ENCODE peak calls at places on chromosomes 16 and 17, in five cellular contexts. One of them, this sample, is unnamed.

GRCh38 chr16:3780570-3780969 is 63.2 kb upstream of the TRAP1 start:
- DNase-seq in GM12878: no peak
- DNase-seq in neural progenitor cell: no peak
- DNase-seq in fibroblast of lung: peak
- DNase-seq in PC-3: peak
- DNase-seq in this sample: no peak

GRCh38 chr17:48759288-48759687 is 30.7 kb upstream of the HOXB13 start:
- DNase-seq in GM12878: no peak
- DNase-seq in neural progenitor cell: no peak
- DNase-seq in fibroblast of lung: no peak
- DNase-seq in PC-3: peak
- DNase-seq in this sample: no peak

GRCh38 chr16:13961099-13961811 is 41.3 kb downstream of the ERCC4 start:
- DNase-seq in GM12878: no peak
- DNase-seq in neural progenitor cell: no peak
- DNase-seq in fibroblast of lung: peak
- DNase-seq in PC-3: no peak
- DNase-seq in this sample: no peak

GRCh38 chr16:85126383-85126730 is 14.1 kb upstream of the CIBAR2 start:
- DNase-seq in GM12878: no peak
- DNase-seq in neural progenitor cell: no peak
- DNase-seq in fibroblast of lung: peak
- DNase-seq in PC-3: no peak
- DNase-seq in this sample: no peak

GRCh38 chr16:27238016-27238587 is 30.5 kb downstream of the NSMCE1 start:
- DNase-seq in GM12878: no peak
- DNase-seq in neural progenitor cell: no peak
- DNase-seq in fibroblast of lung: no peak
- DNase-seq in PC-3: no peak
- DNase-seq in this sample: no peak

GRCh38 chr16:88983157-88983556 is 6.2 kb upstream of the CBFA2T3 start:
- DNase-seq in GM12878: no peak
- DNase-seq in neural progenitor cell: no peak
- DNase-seq in fibroblast of lung: no peak
- DNase-seq in PC-3: no peak
- DNase-seq in this sample: no peak

GRCh38 chr17:63445571-63446217 is 412 bp downstream of the CYB561 start:
- DNase-seq in GM12878: no peak
- DNase-seq in neural progenitor cell: peak
- DNase-seq in fibroblast of lung: peak
- DNase-seq in PC-3: peak
- DNase-seq in this sample: no peak

GRCh38 chr16:69513180-69513966 is 52.4 kb upstream of the NFAT5 start:
- DNase-seq in GM12878: no peak
- DNase-seq in neural progenitor cell: no peak
- DNase-seq in fibroblast of lung: peak
- DNase-seq in PC-3: peak
- DNase-seq in this sample: peak

GRCh38 chr16:78837706-78838105 is 738.3 kb downstream of the WWOX start:
- DNase-seq in GM12878: no peak
- DNase-seq in neural progenitor cell: no peak
- DNase-seq in fibroblast of lung: no peak
- DNase-seq in PC-3: no peak
- DNase-seq in this sample: no peak

GRCh38 chr16:57469046-57469445 is 6.6 kb downstream of the POLR2C start:
- DNase-seq in GM12878: no peak
- DNase-seq in neural progenitor cell: no peak
- DNase-seq in fibroblast of lung: no peak
- DNase-seq in PC-3: no peak
- DNase-seq in this sample: no peak

GRCh38 chr17:57968456-57968855 is 13.2 kb upstream of the CUEDC1 start:
- DNase-seq in GM12878: no peak
- DNase-seq in neural progenitor cell: no peak
- DNase-seq in fibroblast of lung: no peak
- DNase-seq in PC-3: no peak
- DNase-seq in this sample: no peak

GRCh38 chr16:50381679-50382440 is 13.1 kb upstream of the BRD7 start:
- DNase-seq in GM12878: no peak
- DNase-seq in neural progenitor cell: peak
- DNase-seq in fibroblast of lung: no peak
- DNase-seq in PC-3: no peak
- DNase-seq in this sample: no peak

GRCh38 chr17:41967141-41967920 is 736 bp downstream of the CNP start:
- DNase-seq in GM12878: no peak
- DNase-seq in neural progenitor cell: no peak
- DNase-seq in fibroblast of lung: peak
- DNase-seq in PC-3: peak
- DNase-seq in this sample: no peak

GRCh38 chr17:39281806-39282205 is 56.1 kb upstream of the STAC2 start:
- DNase-seq in GM12878: no peak
- DNase-seq in neural progenitor cell: no peak
- DNase-seq in fibroblast of lung: peak
- DNase-seq in PC-3: no peak
- DNase-seq in this sample: no peak

GRCh38 chr16:24848065-24848464 is 2.3 kb downstream of the SLC5A11 start:
- DNase-seq in GM12878: no peak
- DNase-seq in neural progenitor cell: no peak
- DNase-seq in fibroblast of lung: peak
- DNase-seq in PC-3: peak
- DNase-seq in this sample: no peak

GRCh38 chr16:23952128-23953041 is 116.6 kb downstream of the PRKCB start:
- DNase-seq in GM12878: no peak
- DNase-seq in neural progenitor cell: peak
- DNase-seq in fibroblast of lung: peak
- DNase-seq in PC-3: no peak
- DNase-seq in this sample: no peak

GRCh38 chr17:78175643-78175981 is 7.2 kb downstream of the SYNGR2 start:
- DNase-seq in GM12878: no peak
- DNase-seq in neural progenitor cell: no peak
- DNase-seq in fibroblast of lung: no peak
- DNase-seq in PC-3: no peak
- DNase-seq in this sample: no peak

GRCh38 chr17:41545829-41546410 is 17.8 kb upstream of the KRT19 start:
- DNase-seq in GM12878: no peak
- DNase-seq in neural progenitor cell: no peak
- DNase-seq in fibroblast of lung: no peak
- DNase-seq in PC-3: no peak
- DNase-seq in this sample: no peak

GRCh38 chr16:12132290-12132689 is 155.8 kb downstream of the SNX29 start:
- DNase-seq in GM12878: no peak
- DNase-seq in neural progenitor cell: no peak
- DNase-seq in fibroblast of lung: peak
- DNase-seq in PC-3: no peak
- DNase-seq in this sample: no peak

GRCh38 chr17:55852734-55853133 is 101.9 kb downstream of the PCTP start:
- DNase-seq in GM12878: no peak
- DNase-seq in neural progenitor cell: peak
- DNase-seq in fibroblast of lung: no peak
- DNase-seq in PC-3: no peak
- DNase-seq in this sample: no peak

GRCh38 chr16:56202036-56202435 is 10.7 kb downstream of the GNAO1 start:
- DNase-seq in GM12878: no peak
- DNase-seq in neural progenitor cell: no peak
- DNase-seq in fibroblast of lung: peak
- DNase-seq in PC-3: peak
- DNase-seq in this sample: no peak

GRCh38 chr17:73325527-73325842 is 13.7 kb upstream of the CDC42EP4 start:
- DNase-seq in GM12878: no peak
- DNase-seq in neural progenitor cell: no peak
- DNase-seq in fibroblast of lung: no peak
- DNase-seq in PC-3: no peak
- DNase-seq in this sample: no peak

GRCh38 chr16:27084296-27085065 is 17.8 kb downstream of the C16orf82 start:
- DNase-seq in GM12878: no peak
- DNase-seq in neural progenitor cell: no peak
- DNase-seq in fibroblast of lung: no peak
- DNase-seq in PC-3: no peak
- DNase-seq in this sample: no peak

GRCh38 chr16:85928411-85928820 is 29.5 kb downstream of the IRF8 start:
- DNase-seq in GM12878: no peak
- DNase-seq in neural progenitor cell: no peak
- DNase-seq in fibroblast of lung: no peak
- DNase-seq in PC-3: no peak
- DNase-seq in this sample: no peak

DNA sequence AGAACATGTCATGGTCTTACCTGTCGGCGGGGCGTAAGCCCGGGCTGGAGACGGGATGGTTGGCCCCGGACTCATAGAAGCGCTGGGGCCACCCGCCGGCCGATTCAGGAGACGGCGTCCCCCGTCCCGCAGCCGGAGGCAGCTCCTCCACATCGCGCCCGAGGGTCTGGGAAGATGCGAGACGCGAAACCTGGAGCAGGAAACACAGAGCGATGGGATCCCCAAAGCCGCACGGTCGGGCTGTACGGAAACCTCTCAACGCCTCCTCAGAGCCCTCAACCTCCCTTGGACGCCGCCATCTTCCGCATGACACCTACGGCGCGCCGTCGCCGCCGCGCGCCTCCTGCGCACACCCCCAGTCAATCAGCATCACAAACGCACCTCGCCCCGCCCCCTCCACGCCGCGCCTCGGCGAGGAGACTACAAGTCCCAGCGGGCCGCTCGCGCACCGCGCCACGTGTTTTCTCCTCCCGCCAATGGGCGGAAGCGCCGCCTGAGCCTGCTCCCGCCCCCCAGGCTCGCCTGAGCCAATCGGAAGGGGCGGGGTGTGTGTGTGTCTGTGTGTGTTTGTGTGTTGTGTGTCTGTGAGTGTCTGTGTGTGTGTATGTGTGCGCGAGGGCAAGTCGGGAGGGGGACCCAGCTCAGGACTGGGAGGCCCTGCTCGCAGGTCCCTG is at the start of the genes ATPAF2 and GID4:
- DNase-seq in GM12878: peak
- DNase-seq in neural progenitor cell: peak
- DNase-seq in fibroblast of lung: peak
- DNase-seq in PC-3: peak
- DNase-seq in this sample: peak
- H2AFZ ChIP-seq in GM12878: peak
- H2AFZ ChIP-seq in neural progenitor cell: peak
- H2AFZ ChIP-seq in fibroblast of lung: peak
- H2AFZ ChIP-seq in PC-3: peak
- H2AFZ ChIP-seq in this sample: peak

GRCh38 chr16:1950559-1950958 is 3.9 kb downstream of the RPL3L start:
- DNase-seq in GM12878: no peak
- DNase-seq in neural progenitor cell: no peak
- DNase-seq in fibroblast of lung: no peak
- DNase-seq in PC-3: no peak
- DNase-seq in this sample: no peak
- H3K27ac ChIP-seq in GM12878: no peak
- H3K27ac ChIP-seq in neural progenitor cell: no peak
- H3K27ac ChIP-seq in fibroblast of lung: no peak
- H3K27ac ChIP-seq in PC-3: no peak
- H3K27ac ChIP-seq in this sample: peak

GRCh38 chr16:47885489-47885888 is 270.3 kb downstream of the ABCC12 start:
- DNase-seq in GM12878: no peak
- DNase-seq in neural progenitor cell: no peak
- DNase-seq in fibroblast of lung: no peak
- DNase-seq in PC-3: no peak
- DNase-seq in this sample: no peak

GRCh38 chr16:47877166-47877565 is 278.6 kb downstream of the ABCC12 start:
- DNase-seq in GM12878: no peak
- DNase-seq in neural progenitor cell: no peak
- DNase-seq in fibroblast of lung: no peak
- DNase-seq in PC-3: no peak
- DNase-seq in this sample: no peak

GRCh38 chr16:47880653-47881052 is 275.1 kb downstream of the ABCC12 start:
- DNase-seq in GM12878: no peak
- DNase-seq in neural progenitor cell: no peak
- DNase-seq in fibroblast of lung: no peak
- DNase-seq in PC-3: no peak
- DNase-seq in this sample: no peak

GRCh38 chr16:47884131-47884725 is 271.6 kb downstream of the ABCC12 start:
- DNase-seq in GM12878: no peak
- DNase-seq in neural progenitor cell: peak
- DNase-seq in fibroblast of lung: no peak
- DNase-seq in PC-3: no peak
- DNase-seq in this sample: no peak

GRCh38 chr16:47881574-47881973 is 274.2 kb downstream of the ABCC12 start:
- DNase-seq in GM12878: no peak
- DNase-seq in neural progenitor cell: no peak
- DNase-seq in fibroblast of lung: no peak
- DNase-seq in PC-3: no peak
- DNase-seq in this sample: no peak
- TF ChIP-seq EZH2 in GM12878: no peak
- TF ChIP-seq EZH2 in neural progenitor cell: no peak
- TF ChIP-seq EZH2 in fibroblast of lung: no peak
- TF ChIP-seq EZH2 in PC-3: no peak
- TF ChIP-seq EZH2 in this sample: no peak

DNA sequence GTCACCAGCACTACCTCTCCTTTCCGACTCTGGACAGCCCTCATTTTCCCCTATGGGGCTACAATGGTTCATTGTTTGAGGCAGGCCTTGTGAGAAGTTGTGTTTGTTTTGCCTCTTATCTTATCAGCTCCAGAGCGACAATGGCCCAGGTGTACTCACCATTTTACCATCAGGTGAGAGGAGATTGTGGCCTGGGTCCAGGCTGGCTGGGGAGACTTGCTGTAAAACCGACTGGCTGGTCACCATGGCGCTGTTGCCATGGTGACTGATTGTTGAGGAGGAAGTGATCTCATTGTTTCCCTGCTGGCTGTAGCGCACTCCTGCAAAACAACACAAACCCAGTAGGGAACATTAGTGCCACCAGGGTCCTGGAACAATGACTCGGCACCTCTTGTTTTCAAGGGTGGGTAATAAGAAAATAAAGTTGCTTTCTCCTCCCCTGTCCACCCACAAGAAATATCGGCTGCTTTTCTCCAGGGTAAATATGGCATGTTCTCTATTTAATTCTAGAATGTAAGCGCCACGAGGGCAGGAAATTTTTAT is 34.4 kb downstream of the HNF1B start:
- DNase-seq in GM12878: no peak
- DNase-seq in neural progenitor cell: peak
- DNase-seq in fibroblast of lung: peak
- DNase-seq in PC-3: peak
- DNase-seq in this sample: no peak
- H2AFZ ChIP-seq in GM12878: no peak
- H2AFZ ChIP-seq in neural progenitor cell: peak
- H2AFZ ChIP-seq in fibroblast of lung: no peak
- H2AFZ ChIP-seq in PC-3: no peak
- H2AFZ ChIP-seq in this sample: no peak

This sample was measured in keratinocyte.